ENCODE peak calls at places on chromosome 21, in six cellular contexts. J is IMR-90, K is HCT116, C is K562, F is SK-N-SH, A is HepG2. P is an unnamed sample.

GRCh38 chr21:32340863-32341848 is 42.5 kb downstream of the MRAP start:
- DNase-seq in J (no peak), K (no peak), C (no peak), F (no peak), A (no peak), P (no peak)

GRCh38 chr21:41765393-41765950 is 1.4 kb downstream of the RIPK4 start:
- DNase-seq in J (no peak), K (no peak), C (no peak), F (no peak), A (no peak), P (no peak)

GRCh38 chr21:35232545-35233176 is 183.6 kb upstream of the RUNX1 start:
- DNase-seq in J (peak; percentile 92), K (peak; percentile 88), C (peak; percentile 25), F (no peak), A (peak; percentile 31), P (no peak)

GRCh38 chr21:27017251-27017650 is 50.4 kb upstream of the ADAMTS5 start:
- DNase-seq in J (peak; percentile 23), K (no peak), C (no peak), F (no peak), A (no peak), P (no peak)

GRCh38 chr21:44326716-44327602 is 12.2 kb downstream of the CFAP410 start:
- DNase-seq in J (no peak), K (no peak), C (no peak), F (peak; percentile 59), A (no peak), P (no peak)

GRCh38 chr21:15031790-15032357 is 32.9 kb downstream of the NRIP1 start:
- DNase-seq in J (peak; percentile 68), K (no peak), C (no peak), F (no peak), A (no peak), P (no peak)

GRCh38 chr21:14943636-14944035 is 121.2 kb downstream of the NRIP1 start:
- DNase-seq in J (peak; percentile 49), K (no peak), C (no peak), F (no peak), A (no peak), P (no peak)

GRCh38 chr21:34179204-34179935 is 106.0 kb downstream of the MRPS6 start:
- DNase-seq in J (no peak), K (no peak), C (no peak), F (no peak), A (no peak), P (no peak)

GRCh38 chr21:15804247-15804985 is 74.6 kb downstream of the USP25 start:
- DNase-seq in J (no peak), K (no peak), C (no peak), F (no peak), A (no peak), P (no peak)

GRCh38 chr21:41472769-41473548 is 35.0 kb downstream of the TMPRSS2 start:
- DNase-seq in J (no peak), K (no peak), C (no peak), F (no peak), A (no peak), P (no peak)

GRCh38 chr21:41932576-41933258 is 21.1 kb downstream of the C2CD2 start:
- DNase-seq in J (peak; percentile 56), K (peak; percentile 8), C (peak; percentile 56), F (peak; percentile 75), A (peak; percentile 77), P (no peak)

GRCh38 chr21:17612565-17613241 is at the start of gene BTG3:
- DNase-seq in J (peak; percentile 76), K (peak; percentile 40), C (peak; percentile 96), F (peak; percentile 99), A (peak; percentile 47), P (peak; percentile 88)

GRCh38 chr21:42840411-42841155 is 38.8 kb downstream of the WDR4 start:
- DNase-seq in J (no peak), K (no peak), C (no peak), F (no peak), A (no peak), P (no peak)

GRCh38 chr21:42622284-42622683 is 31.1 kb upstream of the PDE9A start:
- DNase-seq in J (no peak), K (no peak), C (no peak), F (no peak), A (no peak), P (no peak)

GRCh38 chr21:41068411-41069304 is 99.3 kb upstream of the BACE2 start:
- DNase-seq in J (peak; percentile 23), K (peak; percentile 23), C (peak; percentile 84), F (peak; percentile 87), A (peak; percentile 50), P (peak; percentile 96)

GRCh38 chr21:35257413-35257812 is 208.3 kb upstream of the RUNX1 start:
- DNase-seq in J (peak; percentile 96), K (peak; percentile 68), C (no peak), F (no peak), A (no peak), P (no peak)

GRCh38 chr21:29024474-29025327 is at the start of gene USP16:
- DNase-seq in J (peak; percentile 99), K (peak; percentile 98), C (peak; percentile 100), F (peak; percentile 95), A (peak; percentile 95), P (peak; percentile 81)
- H2AFZ ChIP-seq in J (peak within 1 kb of the TSS; percentile 98), K (no peak within 1 kb of the TSS), C (peak within 1 kb of the TSS; percentile 97), F (peak within 1 kb of the TSS; percentile 96), A (peak within 1 kb of the TSS; percentile 59), P (peak within 1 kb of the TSS; percentile 99)

GRCh38 chr21:38989745-38990423 is 184.2 kb downstream of the ETS2 start:
- DNase-seq in J (peak; percentile 94), K (no peak), C (no peak), F (peak; percentile 77), A (peak; percentile 88), P (no peak)
- TF ChIP-seq RAD21 in J (peak; percentile 14), K (no peak), C (no peak), F (no peak), A (no peak), P (no peak)

GRCh38 chr21:45412491-45412890 is 7.5 kb downstream of the COL18A1 start:
- DNase-seq in J (no peak), K (no peak), C (no peak), F (no peak), A (no peak), P (no peak)

GRCh38 chr21:45415188-45415942 is 10.4 kb downstream of the COL18A1 start:
- DNase-seq in J (no peak), K (no peak), C (no peak), F (no peak), A (no peak), P (no peak)

GRCh38 chr21:45412909-45413581 is 8.1 kb downstream of the COL18A1 start:
- DNase-seq in J (no peak), K (no peak), C (no peak), F (no peak), A (no peak), P (no peak)

GRCh38 chr21:45414396-45415187 is 9.6 kb downstream of the COL18A1 start:
- DNase-seq in J (no peak), K (no peak), C (no peak), F (no peak), A (no peak), P (no peak)

GRCh38 chr21:45413922-45414321 is 9.0 kb downstream of the COL18A1 start:
- DNase-seq in J (no peak), K (no peak), C (no peak), F (no peak), A (no peak), P (no peak)
- H3K4me3 ChIP-seq in J (no peak overlapping the region), K (no peak overlapping the region), C (no peak overlapping the region), F (no peak overlapping the region), A (no peak overlapping the region), P (no peak overlapping the region)

GRCh38 chr21:38505654-38506523 is 7.6 kb upstream of the ERG start:
- DNase-seq in J (peak; percentile 71), K (peak; percentile 42), C (peak; percentile 20), F (peak; percentile 56), A (peak; percentile 62), P (peak; percentile 33)

GRCh38 chr21:38504056-38504455 is 5.8 kb upstream of the ERG start:
- DNase-seq in J (no peak), K (no peak), C (no peak), F (no peak), A (no peak), P (no peak)

GRCh38 chr21:38507374-38507942 is 9.2 kb upstream of the ERG start:
- DNase-seq in J (no peak), K (no peak), C (no peak), F (no peak), A (no peak), P (no peak)

GRCh38 chr21:38503588-38503987 is 5.3 kb upstream of the ERG start:
- DNase-seq in J (peak; percentile 3), K (no peak), C (no peak), F (peak; percentile 39), A (no peak), P (no peak)

GRCh38 chr21:38506606-38507331 is 8.5 kb upstream of the ERG start:
- DNase-seq in J (no peak), K (no peak), C (no peak), F (no peak), A (no peak), P (no peak)
- H2AFZ ChIP-seq in J (no peak overlapping the region), K (no peak overlapping the region), C (no peak overlapping the region), F (no peak overlapping the region), A (no peak overlapping the region), P (no peak overlapping the region)

DNA sequence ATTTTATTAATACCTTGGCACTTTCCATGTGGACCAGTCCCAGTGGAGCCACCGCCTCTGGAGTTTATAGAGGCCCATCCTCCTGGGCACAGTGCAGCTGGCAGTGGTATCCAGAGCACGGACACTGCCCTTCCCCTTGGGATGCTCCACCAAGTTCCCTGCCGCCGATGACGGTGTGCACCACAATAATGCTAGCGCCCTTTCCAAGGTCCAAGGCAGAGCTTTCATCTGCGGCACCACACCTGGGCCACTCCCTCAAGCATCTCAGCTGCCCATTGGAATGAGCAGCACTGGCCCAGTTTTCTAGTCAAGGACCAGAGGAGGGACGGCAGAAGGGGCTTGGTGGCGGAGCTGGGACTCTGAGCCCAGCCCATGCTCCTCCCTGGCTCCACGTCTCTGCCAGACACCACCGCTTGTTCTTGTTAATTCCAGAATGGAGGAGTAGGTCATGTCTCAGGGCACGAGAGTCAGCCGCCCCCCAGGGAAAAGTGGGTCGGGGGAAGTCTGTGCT is 24.5 kb downstream of the SIM2 start:
- DNase-seq in J (no peak), K (no peak), C (no peak), F (no peak), A (no peak), P (no peak)
- TF ChIP-seq RAD21 in J (no peak), K (no peak), C (no peak), F (no peak), A (no peak), P (no peak)

P was measured in H1.